ENCODE peak calls at places on chromosomes 13 and 19, in eight cellular contexts. A is activated CD4-positive, alpha-beta T cell treated with anti-CD3 and anti-CD28 coated beads for 1 hour; U is KBM-7; L is stimulated activated CD8-positive, alpha-beta memory T cell treated with anti-CD3 and anti-CD28 coated beads, Interleukin-4, amount 100 ng/mL, for 24 hours; Z is AG09319; W is HFF-Myc; S is NCI-H2171; J is pancreas. C is an unnamed sample.

GRCh38 chr13:27712421-27712820 is 79.9 kb upstream of the GSX1 start:
- DNase-seq in A (no peak), U (peak), L (no peak), Z (no peak), W (no peak), S (no peak), J (peak), C (no peak)

GRCh38 chr19:1421958-1422305 is 14.5 kb downstream of the DAZAP1 start:
- DNase-seq in A (no peak), U (no peak), L (no peak), Z (no peak), W (no peak), S (no peak), J (no peak), C (no peak)

GRCh38 chr19:46299004-46299509 is 2.2 kb downstream of the HIF3A start:
- DNase-seq in A (no peak), U (peak), L (no peak), Z (peak), W (peak), S (peak), J (peak), C (peak)

GRCh38 chr13:114128624-114129522 is 3.5 kb downstream of the RASA3 start:
- DNase-seq in A (peak), U (peak), L (peak), Z (peak), W (no peak), S (no peak), J (no peak), C (peak)

GRCh38 chr19:1492474-1493006 is 1.6 kb downstream of the REEP6 start:
- DNase-seq in A (no peak), U (no peak), L (no peak), Z (no peak), W (no peak), S (no peak), J (no peak), C (no peak)

GRCh38 chr19:3284759-3285646 is 60.5 kb downstream of the CELF5 start:
- DNase-seq in A (peak), U (peak), L (peak), Z (no peak), W (no peak), S (no peak), J (peak), C (no peak)

GRCh38 chr19:13195678-13196077 is 45.5 kb downstream of the IER2 start:
- DNase-seq in A (peak), U (peak), L (peak), Z (no peak), W (no peak), S (no peak), J (peak), C (no peak)

GRCh38 chr19:46608581-46609345 is 7.6 kb downstream of the CALM3 start:
- DNase-seq in A (peak), U (no peak), L (no peak), Z (no peak), W (no peak), S (no peak), J (no peak), C (no peak)

GRCh38 chr13:49241296-49241695 is 6.4 kb upstream of the CDADC1 start:
- DNase-seq in A (no peak), U (no peak), L (no peak), Z (no peak), W (no peak), S (no peak), J (no peak), C (no peak)

GRCh38 chr19:23515551-23515950 is 120.3 kb upstream of the ZNF91 start:
- DNase-seq in A (no peak), U (no peak), L (no peak), Z (no peak), W (no peak), S (no peak), J (no peak), C (no peak)

GRCh38 chr13:40519637-40520036 is 146.8 kb downstream of the FOXO1 start:
- DNase-seq in A (no peak), U (no peak), L (no peak), Z (no peak), W (no peak), S (no peak), J (peak), C (peak)

GRCh38 chr19:16330368-16330801 is 5.8 kb downstream of the KLF2 start:
- DNase-seq in A (peak), U (no peak), L (peak), Z (no peak), W (no peak), S (no peak), J (peak), C (peak)

C was measured in Right ventricle myocardium inferior.